ENCODE peak calls at places on chromosomes 2 and 18, in ten cellular contexts. One of them, this sample, is unnamed.
A peak's percentile ranks its signal among the peaks of the same experiment; 100 is the strongest.

GRCh38 chr2:95345066-95345414 is 47.9 kb downstream of the KCNIP3 start:
- DNase-seq in pancreas: no peak
- DNase-seq in caudate nucleus: no peak
- DNase-seq in heart left ventricle: no peak
- DNase-seq in right lobe of liver: no peak
- DNase-seq in transverse colon: no peak
- DNase-seq in heart right ventricle: no peak
- DNase-seq in left lung: no peak
- DNase-seq in brain microvascular endothelial cell: no peak
- DNase-seq in OCI-LY7: no peak
- DNase-seq in this sample: no peak

GRCh38 chr2:157336137-157336721 is 10.6 kb upstream of the ERMN start:
- DNase-seq in pancreas: peak; percentile 39
- DNase-seq in caudate nucleus: no peak
- DNase-seq in heart left ventricle: peak; percentile 18
- DNase-seq in right lobe of liver: no peak
- DNase-seq in transverse colon: peak; percentile 40
- DNase-seq in heart right ventricle: no peak
- DNase-seq in left lung: no peak
- DNase-seq in brain microvascular endothelial cell: peak; percentile 51
- DNase-seq in OCI-LY7: peak; percentile 72
- DNase-seq in this sample: no peak

GRCh38 chr18:68533641-68534040 is 181.3 kb downstream of the TMX3 start:
- DNase-seq in pancreas: no peak
- DNase-seq in caudate nucleus: no peak
- DNase-seq in heart left ventricle: no peak
- DNase-seq in right lobe of liver: no peak
- DNase-seq in transverse colon: no peak
- DNase-seq in heart right ventricle: no peak
- DNase-seq in left lung: no peak
- DNase-seq in brain microvascular endothelial cell: no peak
- DNase-seq in OCI-LY7: no peak
- DNase-seq in this sample: no peak

GRCh38 chr18:22348521-22349316 is 69.0 kb downstream of the CTAGE1 start:
- DNase-seq in pancreas: peak; percentile 68
- DNase-seq in caudate nucleus: no peak
- DNase-seq in heart left ventricle: peak; percentile 81
- DNase-seq in right lobe of liver: peak; percentile 70
- DNase-seq in transverse colon: peak; percentile 75
- DNase-seq in heart right ventricle: peak; percentile 81
- DNase-seq in left lung: peak; percentile 82
- DNase-seq in brain microvascular endothelial cell: peak; percentile 74
- DNase-seq in OCI-LY7: no peak
- DNase-seq in this sample: no peak

GRCh38 chr2:170842785-170843184 is 26.1 kb downstream of the GAD1 start:
- DNase-seq in pancreas: no peak
- DNase-seq in caudate nucleus: no peak
- DNase-seq in heart left ventricle: no peak
- DNase-seq in right lobe of liver: no peak
- DNase-seq in transverse colon: no peak
- DNase-seq in heart right ventricle: no peak
- DNase-seq in left lung: no peak
- DNase-seq in brain microvascular endothelial cell: peak; percentile 26
- DNase-seq in OCI-LY7: no peak
- DNase-seq in this sample: no peak

GRCh38 chr2:128777091-128778045 is 458.7 kb upstream of the HS6ST1 start:
- DNase-seq in pancreas: no peak
- DNase-seq in caudate nucleus: no peak
- DNase-seq in heart left ventricle: no peak
- DNase-seq in right lobe of liver: no peak
- DNase-seq in transverse colon: no peak
- DNase-seq in heart right ventricle: no peak
- DNase-seq in left lung: peak; percentile 39
- DNase-seq in brain microvascular endothelial cell: no peak
- DNase-seq in OCI-LY7: no peak
- DNase-seq in this sample: peak; percentile 65

GRCh38 chr18:62088146-62088545 is 98.7 kb downstream of the PIGN start:
- DNase-seq in pancreas: no peak
- DNase-seq in caudate nucleus: no peak
- DNase-seq in heart left ventricle: no peak
- DNase-seq in right lobe of liver: no peak
- DNase-seq in transverse colon: no peak
- DNase-seq in heart right ventricle: no peak
- DNase-seq in left lung: no peak
- DNase-seq in brain microvascular endothelial cell: no peak
- DNase-seq in OCI-LY7: no peak
- DNase-seq in this sample: no peak

GRCh38 chr2:35454966-35455638 is 900.5 kb upstream of the CRIM1 start:
- DNase-seq in pancreas: no peak
- DNase-seq in caudate nucleus: no peak
- DNase-seq in heart left ventricle: no peak
- DNase-seq in right lobe of liver: no peak
- DNase-seq in transverse colon: no peak
- DNase-seq in heart right ventricle: no peak
- DNase-seq in left lung: no peak
- DNase-seq in brain microvascular endothelial cell: peak; percentile 22
- DNase-seq in OCI-LY7: no peak
- DNase-seq in this sample: no peak

GRCh38 chr2:176872406-176872805 is 340.2 kb upstream of the HNRNPA3 start:
- DNase-seq in pancreas: no peak
- DNase-seq in caudate nucleus: no peak
- DNase-seq in heart left ventricle: no peak
- DNase-seq in right lobe of liver: no peak
- DNase-seq in transverse colon: no peak
- DNase-seq in heart right ventricle: no peak
- DNase-seq in left lung: no peak
- DNase-seq in brain microvascular endothelial cell: no peak
- DNase-seq in OCI-LY7: no peak
- DNase-seq in this sample: no peak
- H3K27ac ChIP-seq in pancreas: no peak overlapping the region
- H3K27ac ChIP-seq in caudate nucleus: no peak overlapping the region
- H3K27ac ChIP-seq in heart left ventricle: no peak overlapping the region
- H3K27ac ChIP-seq in right lobe of liver: no peak overlapping the region
- H3K27ac ChIP-seq in transverse colon: no peak overlapping the region
- H3K27ac ChIP-seq in heart right ventricle: no peak overlapping the region
- H3K27ac ChIP-seq in left lung: no peak overlapping the region
- H3K27ac ChIP-seq in brain microvascular endothelial cell: no peak overlapping the region
- H3K27ac ChIP-seq in OCI-LY7: no peak overlapping the region
- H3K27ac ChIP-seq in this sample: no peak overlapping the region

GRCh38 chr2:197209274-197209673 is 101.3 kb downstream of the ANKRD44 start:
- DNase-seq in pancreas: no peak
- DNase-seq in caudate nucleus: no peak
- DNase-seq in heart left ventricle: no peak
- DNase-seq in right lobe of liver: no peak
- DNase-seq in transverse colon: no peak
- DNase-seq in heart right ventricle: no peak
- DNase-seq in left lung: no peak
- DNase-seq in brain microvascular endothelial cell: no peak
- DNase-seq in OCI-LY7: peak; percentile 45
- DNase-seq in this sample: no peak

GRCh38 chr2:197212344-197213262 is 98.0 kb downstream of the ANKRD44 start:
- DNase-seq in pancreas: no peak
- DNase-seq in caudate nucleus: no peak
- DNase-seq in heart left ventricle: no peak
- DNase-seq in right lobe of liver: no peak
- DNase-seq in transverse colon: no peak
- DNase-seq in heart right ventricle: no peak
- DNase-seq in left lung: no peak
- DNase-seq in brain microvascular endothelial cell: no peak
- DNase-seq in OCI-LY7: peak; percentile 59
- DNase-seq in this sample: no peak

GRCh38 chr2:197209742-197210408 is 100.7 kb downstream of the ANKRD44 start:
- DNase-seq in pancreas: no peak
- DNase-seq in caudate nucleus: no peak
- DNase-seq in heart left ventricle: no peak
- DNase-seq in right lobe of liver: no peak
- DNase-seq in transverse colon: no peak
- DNase-seq in heart right ventricle: no peak
- DNase-seq in left lung: no peak
- DNase-seq in brain microvascular endothelial cell: no peak
- DNase-seq in OCI-LY7: peak; percentile 78
- DNase-seq in this sample: no peak

GRCh38 chr2:197210450-197210849 is 100.1 kb downstream of the ANKRD44 start:
- DNase-seq in pancreas: no peak
- DNase-seq in caudate nucleus: no peak
- DNase-seq in heart left ventricle: no peak
- DNase-seq in right lobe of liver: no peak
- DNase-seq in transverse colon: no peak
- DNase-seq in heart right ventricle: no peak
- DNase-seq in left lung: no peak
- DNase-seq in brain microvascular endothelial cell: no peak
- DNase-seq in OCI-LY7: no peak
- DNase-seq in this sample: no peak

DNA sequence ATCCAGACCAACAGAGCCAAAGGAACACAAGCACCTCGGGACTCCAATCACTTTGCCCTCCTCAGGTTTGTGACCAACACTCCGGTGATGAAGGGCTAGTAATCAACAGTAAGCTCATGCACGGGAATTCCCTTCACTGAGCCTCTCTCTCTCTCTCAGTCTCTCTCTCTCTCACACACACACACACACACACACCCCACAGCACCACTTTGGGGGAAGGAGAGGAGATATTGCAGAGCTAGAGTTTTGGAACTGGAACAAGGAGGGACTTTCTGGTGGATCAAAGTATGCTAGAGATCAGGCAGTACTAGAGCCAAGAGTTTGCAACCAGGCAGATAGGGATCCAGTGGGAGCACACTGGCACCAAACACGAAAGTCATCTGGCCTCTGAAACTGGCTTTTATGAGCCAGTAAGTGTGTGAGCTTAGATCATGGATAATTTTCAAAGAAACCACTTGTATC is 98.7 kb downstream of the ANKRD44 start:
- DNase-seq in pancreas: no peak
- DNase-seq in caudate nucleus: no peak
- DNase-seq in heart left ventricle: no peak
- DNase-seq in right lobe of liver: no peak
- DNase-seq in transverse colon: no peak
- DNase-seq in heart right ventricle: no peak
- DNase-seq in left lung: no peak
- DNase-seq in brain microvascular endothelial cell: no peak
- DNase-seq in OCI-LY7: peak; percentile 22
- DNase-seq in this sample: no peak
- H3K27ac ChIP-seq in pancreas: no peak overlapping the region
- H3K27ac ChIP-seq in caudate nucleus: no peak overlapping the region
- H3K27ac ChIP-seq in heart left ventricle: no peak overlapping the region
- H3K27ac ChIP-seq in right lobe of liver: no peak overlapping the region
- H3K27ac ChIP-seq in transverse colon: peak overlapping the region; percentile 10
- H3K27ac ChIP-seq in heart right ventricle: no peak overlapping the region
- H3K27ac ChIP-seq in left lung: peak overlapping the region; percentile 55
- H3K27ac ChIP-seq in brain microvascular endothelial cell: no peak overlapping the region
- H3K27ac ChIP-seq in OCI-LY7: peak overlapping the region; percentile 96
- H3K27ac ChIP-seq in this sample: no peak overlapping the region

GRCh38 chr2:19365126-19365525 is 6.7 kb upstream of the OSR1 start:
- DNase-seq in pancreas: no peak
- DNase-seq in caudate nucleus: no peak
- DNase-seq in heart left ventricle: no peak
- DNase-seq in right lobe of liver: no peak
- DNase-seq in transverse colon: no peak
- DNase-seq in heart right ventricle: no peak
- DNase-seq in left lung: no peak
- DNase-seq in brain microvascular endothelial cell: no peak
- DNase-seq in OCI-LY7: no peak
- DNase-seq in this sample: no peak

GRCh38 chr2:19364014-19364413 is 5.6 kb upstream of the OSR1 start:
- DNase-seq in pancreas: no peak
- DNase-seq in caudate nucleus: no peak
- DNase-seq in heart left ventricle: no peak
- DNase-seq in right lobe of liver: no peak
- DNase-seq in transverse colon: no peak
- DNase-seq in heart right ventricle: no peak
- DNase-seq in left lung: no peak
- DNase-seq in brain microvascular endothelial cell: no peak
- DNase-seq in OCI-LY7: no peak
- DNase-seq in this sample: no peak

GRCh38 chr2:19362652-19363473 is 4.4 kb upstream of the OSR1 start:
- DNase-seq in pancreas: peak; percentile 79
- DNase-seq in caudate nucleus: no peak
- DNase-seq in heart left ventricle: peak; percentile 85
- DNase-seq in right lobe of liver: peak; percentile 83
- DNase-seq in transverse colon: peak; percentile 84
- DNase-seq in heart right ventricle: peak; percentile 73
- DNase-seq in left lung: peak; percentile 84
- DNase-seq in brain microvascular endothelial cell: peak; percentile 81
- DNase-seq in OCI-LY7: peak; percentile 67
- DNase-seq in this sample: peak; percentile 86

GRCh38 chr2:19362094-19362649 is 3.7 kb upstream of the OSR1 start:
- DNase-seq in pancreas: no peak
- DNase-seq in caudate nucleus: no peak
- DNase-seq in heart left ventricle: no peak
- DNase-seq in right lobe of liver: no peak
- DNase-seq in transverse colon: no peak
- DNase-seq in heart right ventricle: no peak
- DNase-seq in left lung: no peak
- DNase-seq in brain microvascular endothelial cell: no peak
- DNase-seq in OCI-LY7: peak; percentile 9
- DNase-seq in this sample: no peak

GRCh38 chr2:19363474-19363778 is 5.0 kb upstream of the OSR1 start:
- DNase-seq in pancreas: no peak
- DNase-seq in caudate nucleus: no peak
- DNase-seq in heart left ventricle: no peak
- DNase-seq in right lobe of liver: no peak
- DNase-seq in transverse colon: no peak
- DNase-seq in heart right ventricle: no peak
- DNase-seq in left lung: no peak
- DNase-seq in brain microvascular endothelial cell: no peak
- DNase-seq in OCI-LY7: no peak
- DNase-seq in this sample: no peak
- H3K27ac ChIP-seq in pancreas: no peak overlapping the region
- H3K27ac ChIP-seq in caudate nucleus: no peak overlapping the region
- H3K27ac ChIP-seq in heart left ventricle: no peak overlapping the region
- H3K27ac ChIP-seq in right lobe of liver: no peak overlapping the region
- H3K27ac ChIP-seq in transverse colon: peak overlapping the region; percentile 69
- H3K27ac ChIP-seq in heart right ventricle: no peak overlapping the region
- H3K27ac ChIP-seq in left lung: no peak overlapping the region
- H3K27ac ChIP-seq in brain microvascular endothelial cell: no peak overlapping the region
- H3K27ac ChIP-seq in OCI-LY7: no peak overlapping the region
- H3K27ac ChIP-seq in this sample: peak overlapping the region; percentile 13

GRCh38 chr2:191345788-191346187 is 100.6 kb downstream of the MYO1B start:
- DNase-seq in pancreas: no peak
- DNase-seq in caudate nucleus: no peak
- DNase-seq in heart left ventricle: no peak
- DNase-seq in right lobe of liver: no peak
- DNase-seq in transverse colon: no peak
- DNase-seq in heart right ventricle: no peak
- DNase-seq in left lung: no peak
- DNase-seq in brain microvascular endothelial cell: no peak
- DNase-seq in OCI-LY7: no peak
- DNase-seq in this sample: no peak

GRCh38 chr2:191335875-191336464 is 90.8 kb downstream of the MYO1B start:
- DNase-seq in pancreas: no peak
- DNase-seq in caudate nucleus: no peak
- DNase-seq in heart left ventricle: no peak
- DNase-seq in right lobe of liver: no peak
- DNase-seq in transverse colon: no peak
- DNase-seq in heart right ventricle: no peak
- DNase-seq in left lung: no peak
- DNase-seq in brain microvascular endothelial cell: no peak
- DNase-seq in OCI-LY7: no peak
- DNase-seq in this sample: no peak

GRCh38 chr2:191343796-191344338 is 98.7 kb downstream of the MYO1B start:
- DNase-seq in pancreas: no peak
- DNase-seq in caudate nucleus: no peak
- DNase-seq in heart left ventricle: no peak
- DNase-seq in right lobe of liver: no peak
- DNase-seq in transverse colon: no peak
- DNase-seq in heart right ventricle: no peak
- DNase-seq in left lung: no peak
- DNase-seq in brain microvascular endothelial cell: no peak
- DNase-seq in OCI-LY7: no peak
- DNase-seq in this sample: no peak

GRCh38 chr2:191347154-191347553 is 102.0 kb downstream of the MYO1B start:
- DNase-seq in pancreas: no peak
- DNase-seq in caudate nucleus: no peak
- DNase-seq in heart left ventricle: no peak
- DNase-seq in right lobe of liver: no peak
- DNase-seq in transverse colon: no peak
- DNase-seq in heart right ventricle: no peak
- DNase-seq in left lung: no peak
- DNase-seq in brain microvascular endothelial cell: no peak
- DNase-seq in OCI-LY7: no peak
- DNase-seq in this sample: no peak

GRCh38 chr2:191341436-191341835 is 96.2 kb downstream of the MYO1B start:
- DNase-seq in pancreas: no peak
- DNase-seq in caudate nucleus: no peak
- DNase-seq in heart left ventricle: no peak
- DNase-seq in right lobe of liver: no peak
- DNase-seq in transverse colon: no peak
- DNase-seq in heart right ventricle: no peak
- DNase-seq in left lung: no peak
- DNase-seq in brain microvascular endothelial cell: no peak
- DNase-seq in OCI-LY7: no peak
- DNase-seq in this sample: no peak
- H3K27ac ChIP-seq in pancreas: no peak overlapping the region
- H3K27ac ChIP-seq in caudate nucleus: no peak overlapping the region
- H3K27ac ChIP-seq in heart left ventricle: no peak overlapping the region
- H3K27ac ChIP-seq in right lobe of liver: no peak overlapping the region
- H3K27ac ChIP-seq in transverse colon: no peak overlapping the region
- H3K27ac ChIP-seq in heart right ventricle: no peak overlapping the region
- H3K27ac ChIP-seq in left lung: peak overlapping the region; percentile 66
- H3K27ac ChIP-seq in brain microvascular endothelial cell: no peak overlapping the region
- H3K27ac ChIP-seq in OCI-LY7: no peak overlapping the region
- H3K27ac ChIP-seq in this sample: no peak overlapping the region

This sample was measured in suprapubic skin.